ENCODE peak calls at places on chromosomes 4 and X, in four cellular contexts. One of them, this sample, is unnamed.

GRCh38 chr4:183962413-183962812 is 57.3 kb downstream of the STOX2 start:
- DNase-seq in endothelial cell of umbilical vein: no peak
- DNase-seq in GM12878: no peak
- DNase-seq in K562: no peak
- DNase-seq in this sample: no peak

GRCh38 chrX:155857561-155857960 is 23.6 kb upstream of the VAMP7 start:
- DNase-seq in endothelial cell of umbilical vein: no peak
- DNase-seq in GM12878: no peak
- DNase-seq in K562: no peak
- DNase-seq in this sample: no peak

GRCh38 chr4:16676247-16676646 is 222.2 kb downstream of the LDB2 start:
- DNase-seq in endothelial cell of umbilical vein: no peak
- DNase-seq in GM12878: no peak
- DNase-seq in K562: no peak
- DNase-seq in this sample: no peak

GRCh38 chr4:106080376-106080775 is 185.1 kb downstream of the NPNT start:
- DNase-seq in endothelial cell of umbilical vein: no peak
- DNase-seq in GM12878: no peak
- DNase-seq in K562: no peak
- DNase-seq in this sample: peak; percentile 7

GRCh38 chrX:17375631-17376380 is 806 bp downstream of the NHS start:
- DNase-seq in endothelial cell of umbilical vein: peak; percentile 15
- DNase-seq in GM12878: no peak
- DNase-seq in K562: no peak
- DNase-seq in this sample: peak; percentile 22

GRCh38 chr4:109614466-109614865 is 54.4 kb downstream of the MCUB start:
- DNase-seq in endothelial cell of umbilical vein: no peak
- DNase-seq in GM12878: no peak
- DNase-seq in K562: no peak
- DNase-seq in this sample: no peak

GRCh38 chr4:110196871-110197420 is 1.5 kb downstream of the ELOVL6 start:
- DNase-seq in endothelial cell of umbilical vein: peak; percentile 55
- DNase-seq in GM12878: no peak
- DNase-seq in K562: no peak
- DNase-seq in this sample: peak; percentile 31

GRCh38 chr4:13857800-13858199 is 230.3 kb upstream of the BOD1L1 start:
- DNase-seq in endothelial cell of umbilical vein: no peak
- DNase-seq in GM12878: no peak
- DNase-seq in K562: no peak
- DNase-seq in this sample: no peak

GRCh38 chr4:121706595-121707021 is 9.8 kb upstream of the ANXA5 start:
- DNase-seq in endothelial cell of umbilical vein: no peak
- DNase-seq in GM12878: no peak
- DNase-seq in K562: no peak
- DNase-seq in this sample: peak; percentile 65

GRCh38 chr4:80266267-80266901 is at the start of gene FGF5:
- DNase-seq in endothelial cell of umbilical vein: peak; percentile 38
- DNase-seq in GM12878: no peak
- DNase-seq in K562: peak; percentile 84
- DNase-seq in this sample: peak; percentile 94
- TF ChIP-seq FOS in endothelial cell of umbilical vein: no peak
- TF ChIP-seq FOS in GM12878: no peak
- TF ChIP-seq FOS in K562: no peak
- TF ChIP-seq FOS in this sample: no peak

DNA sequence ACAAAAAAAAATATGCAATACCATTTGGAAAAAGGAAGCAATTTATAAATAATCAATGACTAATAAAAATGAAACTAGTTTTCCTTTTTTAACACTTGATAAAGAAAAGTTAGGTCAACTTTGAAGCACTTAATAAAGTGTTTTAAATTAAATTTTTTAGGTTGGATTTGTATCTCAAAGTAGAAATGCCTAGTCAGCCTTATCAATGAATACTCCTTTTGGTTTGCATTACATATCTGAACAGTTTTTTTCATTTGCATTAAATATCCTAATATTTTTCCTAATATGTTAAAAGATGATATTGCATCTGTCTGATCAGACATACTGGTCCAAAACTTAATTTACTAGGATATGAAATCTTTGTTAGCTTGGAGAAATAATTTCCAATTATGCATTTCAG is 155.8 kb upstream of the ZFP42 start:
- DNase-seq in endothelial cell of umbilical vein: no peak
- DNase-seq in GM12878: no peak
- DNase-seq in K562: no peak
- DNase-seq in this sample: no peak
- TF ChIP-seq FOS in endothelial cell of umbilical vein: no peak
- TF ChIP-seq FOS in GM12878: no peak
- TF ChIP-seq FOS in K562: no peak
- TF ChIP-seq FOS in this sample: no peak

GRCh38 chrX:77275392-77275791 is 171.8 kb upstream of the FGF16 start:
- DNase-seq in endothelial cell of umbilical vein: no peak
- DNase-seq in GM12878: no peak
- DNase-seq in K562: no peak
- DNase-seq in this sample: no peak
- TF ChIP-seq FOS in endothelial cell of umbilical vein: no peak
- TF ChIP-seq FOS in GM12878: no peak
- TF ChIP-seq FOS in K562: no peak
- TF ChIP-seq FOS in this sample: no peak

GRCh38 chr4:67160409-67160808 is 384.9 kb downstream of the CENPC start:
- DNase-seq in endothelial cell of umbilical vein: no peak
- DNase-seq in GM12878: no peak
- DNase-seq in K562: no peak
- DNase-seq in this sample: no peak
- TF ChIP-seq FOS in endothelial cell of umbilical vein: no peak
- TF ChIP-seq FOS in GM12878: no peak
- TF ChIP-seq FOS in K562: no peak
- TF ChIP-seq FOS in this sample: no peak

DNA sequence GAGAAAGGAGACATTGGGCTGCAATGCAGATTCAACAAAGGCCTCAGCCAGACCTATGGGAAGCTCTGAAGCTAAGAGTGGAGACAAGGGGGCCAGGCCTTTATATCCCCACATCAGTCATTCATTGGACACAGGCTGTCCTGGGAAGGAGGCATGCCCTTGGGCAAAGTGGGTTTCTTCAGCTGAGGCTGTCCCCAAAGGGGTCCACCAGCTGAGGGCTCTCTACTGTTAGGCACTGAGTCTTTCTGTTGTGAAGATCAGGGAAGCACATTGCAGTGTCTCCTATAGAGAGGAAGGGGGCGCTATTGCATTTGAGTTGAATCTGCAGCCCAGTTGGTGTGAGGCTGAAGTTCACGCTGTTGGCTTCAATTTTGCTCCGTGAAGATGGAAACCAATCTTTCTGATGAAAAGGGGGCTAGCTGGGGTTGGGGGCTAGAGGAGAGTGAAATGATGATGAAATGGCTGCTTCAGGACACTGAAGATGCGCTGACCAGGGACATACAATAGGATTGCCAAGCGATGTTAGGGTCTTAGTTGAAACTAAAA is 48.0 kb downstream of the SLC25A5 start:
- DNase-seq in endothelial cell of umbilical vein: peak; percentile 67
- DNase-seq in GM12878: peak; percentile 39
- DNase-seq in K562: peak; percentile 72
- DNase-seq in this sample: peak; percentile 69
- TF ChIP-seq FOS in endothelial cell of umbilical vein: no peak
- TF ChIP-seq FOS in GM12878: no peak
- TF ChIP-seq FOS in K562: no peak
- TF ChIP-seq FOS in this sample: no peak

GRCh38 chrX:154020500-154021115 is 906 bp upstream of the IRAK1 start:
- DNase-seq in endothelial cell of umbilical vein: no peak
- DNase-seq in GM12878: no peak
- DNase-seq in K562: no peak
- DNase-seq in this sample: no peak
- TF ChIP-seq FOS in endothelial cell of umbilical vein: no peak
- TF ChIP-seq FOS in GM12878: no peak
- TF ChIP-seq FOS in K562: no peak
- TF ChIP-seq FOS in this sample: no peak

GRCh38 chr4:34720563-34720962 is 1523.8 kb downstream of the ARAP2 start:
- DNase-seq in endothelial cell of umbilical vein: peak; percentile 2
- DNase-seq in GM12878: no peak
- DNase-seq in K562: no peak
- DNase-seq in this sample: peak; percentile 24
- TF ChIP-seq FOS in endothelial cell of umbilical vein: no peak
- TF ChIP-seq FOS in GM12878: no peak
- TF ChIP-seq FOS in K562: no peak
- TF ChIP-seq FOS in this sample: no peak

This sample was measured in IMR-90.